ENCODE peak calls at places on chromosomes 12 and 14, in four cellular contexts. W, S, T and Y are unnamed samples.

GRCh38 chr12:40827923-40828592 is 135.8 kb downstream of the CNTN1 start:
- DNase-seq in W (no peak), S (no peak), T (no peak), Y (no peak)

GRCh38 chr12:132285991-132286681 is 43.3 kb downstream of the GALNT9 start:
- DNase-seq in W (no peak), S (peak), T (no peak), Y (no peak)

GRCh38 chr14:40123816-40124215 is 691.6 kb upstream of the FBXO33 start:
- DNase-seq in W (no peak), S (no peak), T (no peak), Y (no peak)

GRCh38 chr12:127987199-127987901 is 279.6 kb upstream of the TMEM132C start:
- DNase-seq in W (no peak), S (no peak), T (no peak), Y (no peak)

GRCh38 chr14:50272498-50272897 is 39.5 kb downstream of the L2HGDH start:
- DNase-seq in W (no peak), S (no peak), T (no peak), Y (no peak)

GRCh38 chr12:24964342-24964741 is 15.4 kb upstream of the BCAT1 start:
- DNase-seq in W (no peak), S (no peak), T (no peak), Y (no peak)

GRCh38 chr14:105275267-105275946 is 25.4 kb downstream of the BRF1 start:
- DNase-seq in W (no peak), S (no peak), T (no peak), Y (no peak)

GRCh38 chr14:105151131-105151837 is 17.3 kb downstream of the JAG2 start:
- DNase-seq in W (no peak), S (no peak), T (no peak), Y (no peak)

GRCh38 chr12:20601668-20602280 is 93.4 kb upstream of the SLCO1C1 start:
- DNase-seq in W (no peak), S (no peak), T (no peak), Y (peak)

GRCh38 chr14:75234173-75234855 is 44.3 kb upstream of the FOS start:
- DNase-seq in W (peak), S (peak), T (no peak), Y (no peak)

GRCh38 chr12:63294327-63294632 is 143.3 kb upstream of the AVPR1A start:
- DNase-seq in W (no peak), S (no peak), T (no peak), Y (no peak)

GRCh38 chr12:43815416-43815815 is 9.3 kb upstream of the TWF1 start:
- DNase-seq in W (no peak), S (no peak), T (no peak), Y (no peak)

GRCh38 chr12:94149781-94150482 is 1.6 kb downstream of the PLXNC1 start:
- DNase-seq in W (no peak), S (peak), T (no peak), Y (no peak)

GRCh38 chr14:61555056-61555838 is 140.1 kb upstream of the HIF1A start:
- DNase-seq in W (no peak), S (no peak), T (no peak), Y (no peak)

GRCh38 chr12:15910864-15911696 is at the start of gene DERA:
- DNase-seq in W (peak), S (peak), T (peak), Y (peak)

GRCh38 chr12:89087149-89087834 is 265.0 kb downstream of the DUSP6 start:
- DNase-seq in W (no peak), S (no peak), T (no peak), Y (no peak)

GRCh38 chr14:104982548-104983230 is 2.9 kb upstream of the CLBA1 start:
- DNase-seq in W (no peak), S (no peak), T (peak), Y (no peak)

DNA sequence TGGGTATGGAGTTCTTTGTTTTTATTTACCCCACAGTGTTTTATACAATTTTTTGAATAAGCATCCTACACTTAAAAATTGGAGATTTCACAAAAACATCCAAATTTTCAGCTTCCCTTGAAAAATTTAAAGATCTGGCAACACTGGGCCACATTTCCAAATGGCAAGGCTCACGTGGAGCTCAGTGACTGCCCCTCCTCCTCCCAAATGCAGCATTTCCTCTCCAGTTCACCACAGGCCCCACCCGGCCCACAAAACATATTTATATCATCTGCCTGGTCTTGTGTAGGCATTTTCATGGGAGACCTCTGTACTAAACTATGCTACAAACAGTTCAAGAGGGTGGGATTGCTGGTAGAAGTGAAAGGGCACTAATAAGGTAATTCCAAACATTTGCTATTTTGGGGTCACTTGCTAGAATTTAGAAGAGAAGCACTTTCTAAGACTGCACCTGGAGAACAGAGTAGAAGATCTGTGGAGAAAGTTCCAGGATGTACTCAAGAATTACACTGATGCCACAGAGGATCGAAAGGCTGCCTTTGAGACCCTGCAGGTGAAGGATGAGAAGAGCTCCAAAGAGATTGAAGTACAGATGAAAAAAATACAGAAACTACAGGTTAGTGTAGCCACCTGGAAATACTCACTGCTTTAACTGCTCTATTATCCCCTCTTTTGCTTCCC is 7.3 kb downstream of the FKBP11 start:
- DNase-seq in W (no peak), S (no peak), T (no peak), Y (no peak)
- H3K4me3 ChIP-seq in W (no peak), S (no peak), T (no peak), Y (no peak)

GRCh38 chr14:28765169-28765906 is 1.2 kb upstream of the FOXG1 start:
- DNase-seq in W (no peak), S (no peak), T (no peak), Y (no peak)
- H3K4me3 ChIP-seq in W (peak), S (no peak), T (peak), Y (no peak)

GRCh38 chr12:3034067-3034750 is 43.0 kb upstream of the TSPAN9 start:
- DNase-seq in W (peak), S (peak), T (no peak), Y (peak)
- H3K4me3 ChIP-seq in W (no peak), S (no peak), T (no peak), Y (no peak)

GRCh38 chr12:77190022-77190421 is 124.7 kb upstream of the E2F7 start:
- DNase-seq in W (no peak), S (no peak), T (no peak), Y (no peak)

GRCh38 chr12:77189463-77189862 is 124.1 kb upstream of the E2F7 start:
- DNase-seq in W (no peak), S (no peak), T (no peak), Y (no peak)
- H3K4me3 ChIP-seq in W (no peak), S (no peak), T (no peak), Y (no peak)

DNA sequence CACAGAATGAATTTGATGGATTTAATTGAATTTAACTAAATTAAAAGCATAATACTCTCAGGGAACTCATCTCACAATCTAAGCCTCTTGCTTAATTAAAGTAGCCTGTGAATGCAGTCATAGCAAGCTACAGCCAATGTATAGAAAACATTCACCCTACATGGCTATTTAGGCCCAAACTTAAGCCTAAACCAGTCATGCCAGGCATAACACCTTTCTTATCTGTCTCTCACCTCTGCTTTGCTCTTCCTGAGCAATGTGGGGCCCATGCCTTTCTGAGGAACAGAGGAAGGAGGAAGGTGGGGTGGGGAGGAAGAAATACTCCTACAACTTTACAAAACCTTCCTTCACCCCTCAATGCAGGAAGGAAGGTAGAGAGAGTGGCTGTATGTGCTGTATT is 29.1 kb downstream of the IFNG-AS1 start:
- DNase-seq in W (no peak), S (no peak), T (no peak), Y (no peak)
- H3K4me3 ChIP-seq in W (no peak), S (no peak), T (no peak), Y (no peak)

DNA sequence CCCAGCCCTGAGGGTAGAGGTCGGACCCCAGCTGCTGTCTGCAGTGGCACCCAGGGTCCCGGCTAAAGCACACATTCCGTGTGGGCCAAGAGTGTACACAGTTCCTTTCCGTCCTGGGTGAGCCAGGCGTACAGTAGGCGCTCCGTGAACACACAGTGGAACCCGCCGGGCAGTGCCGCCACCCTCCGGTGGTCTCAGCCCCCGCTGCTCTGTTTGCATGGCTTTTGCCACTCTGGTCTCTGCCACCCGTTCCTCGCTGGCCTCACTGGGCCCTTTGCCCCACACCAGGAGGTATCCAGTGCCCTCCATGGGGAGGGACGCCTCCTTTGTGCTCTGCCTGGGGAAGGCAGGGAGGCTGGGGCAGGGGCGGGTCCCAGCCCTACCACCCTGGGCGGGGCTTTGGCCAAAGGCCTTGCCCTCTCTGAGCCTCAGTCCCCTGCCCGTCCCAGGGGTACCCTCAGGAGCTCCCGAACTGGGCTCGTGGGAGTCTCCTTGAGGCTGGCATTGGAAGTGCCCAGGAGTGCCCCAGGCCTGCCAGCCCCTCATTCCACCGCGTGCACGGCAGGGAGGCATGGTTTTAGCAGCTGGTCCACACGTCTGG is 13.0 kb downstream of the TRMT61A start:
- DNase-seq in W (no peak), S (no peak), T (no peak), Y (no peak)
- H3K4me3 ChIP-seq in W (no peak), S (no peak), T (no peak), Y (no peak)

GRCh38 chr12:52245259-52245961 is 12.4 kb downstream of the KRT7 start:
- DNase-seq in W (no peak), S (no peak), T (no peak), Y (no peak)
- H3K4me3 ChIP-seq in W (no peak), S (no peak), T (no peak), Y (no peak)